ENCODE peak calls at places on chromosomes 1 and 21, in eight cellular contexts. R is fibroblast of villous mesenchyme; Y is cardiac fibroblast; V is endothelial cell of umbilical vein; B is cardiac muscle cell; G is GM12878; K is CD8-positive, alpha-beta T cell; T is GM13976. F is an unnamed sample.

GRCh38 chr21:36403713-36404112 is 18.5 kb downstream of the CHAF1B start:
- DNase-seq in G (no peak), K (no peak), R (no peak), Y (no peak), V (no peak), T (no peak), B (no peak), F (no peak)

GRCh38 chr1:229230893-229231753 is 39.8 kb upstream of the RAB4A start:
- DNase-seq in G (no peak), B (peak; percentile 22), R (no peak), V (no peak), K (no peak), Y (peak; percentile 23), T (no peak), F (no peak)

GRCh38 chr1:184716158-184716557 is 38.5 kb downstream of the EDEM3 start:
- DNase-seq in G (no peak), R (peak; percentile 23), V (no peak), T (no peak), K (no peak), B (no peak), Y (no peak), F (no peak)

GRCh38 chr1:218494449-218494852 is 149.3 kb downstream of the TGFB2 start:
- DNase-seq in K (no peak), G (no peak), B (no peak), T (no peak), R (no peak), V (no peak), Y (no peak), F (no peak)

GRCh38 chr1:155218854-155219591 is 10.5 kb downstream of the MTX1 start:
- DNase-seq in R (peak; percentile 69), B (peak; percentile 79), T (no peak), G (no peak), V (peak; percentile 59), Y (peak; percentile 81), K (no peak), F (no peak)

GRCh38 chr1:170071378-170071777 is 3.1 kb downstream of the KIFAP3 start:
- DNase-seq in V (no peak), G (peak; percentile 72), R (no peak), Y (no peak), T (no peak), K (no peak), B (no peak), F (no peak)

GRCh38 chr1:233867028-233867427 is 37.4 kb upstream of the SLC35F3 start:
- DNase-seq in K (no peak), R (no peak), G (no peak), Y (no peak), T (no peak), V (no peak), B (no peak), F (no peak)

GRCh38 chr1:17789926-17790325 is 34.8 kb downstream of the ACTL8 start:
- DNase-seq in T (no peak), Y (no peak), V (no peak), B (no peak), K (no peak), R (no peak), G (no peak), F (no peak)

GRCh38 chr1:189669846-189670245 is 807.8 kb downstream of the BRINP3 start:
- DNase-seq in B (peak; percentile 32), V (no peak), Y (peak; percentile 2), T (no peak), K (no peak), R (no peak), G (no peak), F (no peak)

GRCh38 chr21:35840197-35840799 is 220.0 kb downstream of the SETD4 start:
- DNase-seq in T (peak; percentile 36), R (peak; percentile 90), V (peak; percentile 78), G (no peak), Y (peak; percentile 94), K (peak; percentile 5), B (peak; percentile 93), F (peak; percentile 35)

GRCh38 chr21:45175326-45176085 is 101.1 kb downstream of the ADARB1 start:
- DNase-seq in K (no peak), T (no peak), B (no peak), R (no peak), Y (no peak), G (no peak), V (no peak), F (no peak)

GRCh38 chr1:35560256-35561225 is 2.9 kb downstream of the NCDN start:
- DNase-seq in T (no peak), Y (no peak), V (no peak), B (no peak), K (no peak), R (no peak), G (no peak), F (no peak)

GRCh38 chr1:222728746-222729145 is 8.3 kb upstream of the FAM177B start:
- DNase-seq in T (no peak), Y (no peak), G (no peak), V (no peak), R (no peak), B (no peak), K (no peak), F (no peak)

GRCh38 chr1:164504699-164505098 is 54.3 kb upstream of the PBX1 start:
- DNase-seq in K (no peak), V (no peak), B (peak; percentile 63), G (no peak), T (no peak), Y (peak; percentile 58), R (peak; percentile 29), F (no peak)

GRCh38 chr1:185376288-185376687 is 59.2 kb upstream of the IVNS1ABP start:
- DNase-seq in T (no peak), K (no peak), B (no peak), V (no peak), Y (no peak), G (no peak), R (no peak), F (no peak)

GRCh38 chr1:59368007-59368670 is 71.2 kb downstream of the FGGY start:
- DNase-seq in Y (no peak), T (no peak), G (no peak), K (no peak), B (no peak), V (no peak), R (peak; percentile 84), F (no peak)

GRCh38 chr1:113279776-113280391 is 110.4 kb upstream of the MAGI3 start:
- DNase-seq in B (no peak), G (no peak), V (no peak), Y (no peak), R (no peak), K (no peak), T (no peak), F (no peak)

GRCh38 chr1:113281550-113281949 is 108.8 kb upstream of the MAGI3 start:
- DNase-seq in K (no peak), R (no peak), T (no peak), Y (no peak), V (no peak), B (no peak), G (no peak), F (no peak)

GRCh38 chr1:113276507-113276906 is 113.8 kb upstream of the MAGI3 start:
- DNase-seq in G (no peak), T (no peak), K (no peak), B (no peak), R (no peak), Y (no peak), V (no peak), F (no peak)

GRCh38 chr1:113278371-113278770 is 111.9 kb upstream of the MAGI3 start:
- DNase-seq in T (no peak), K (no peak), R (no peak), V (no peak), G (no peak), B (no peak), Y (no peak), F (no peak)

DNA sequence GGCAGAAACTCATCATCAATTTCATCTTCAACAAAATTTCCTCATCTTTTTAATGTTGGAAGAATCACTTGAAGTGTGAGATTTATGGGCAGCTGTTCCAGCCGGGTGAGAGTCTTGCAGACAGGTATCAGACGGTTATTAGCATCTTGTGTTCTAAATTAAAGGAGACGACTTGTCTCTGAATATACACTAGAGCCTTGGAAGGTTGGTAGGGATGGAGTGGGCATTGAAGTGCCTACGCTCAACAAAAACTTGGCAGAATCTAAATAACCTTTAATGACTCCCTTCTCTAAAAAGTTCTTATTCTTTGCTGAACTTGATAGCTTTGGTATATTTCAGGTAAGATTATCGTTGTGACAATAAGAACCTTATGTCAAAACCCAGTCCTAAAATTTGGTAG is 111.5 kb upstream of the MAGI3 start:
- DNase-seq in R (no peak), B (no peak), G (no peak), Y (no peak), K (no peak), V (no peak), T (no peak), F (no peak)
- TF ChIP-seq CTCF in R (no peak), B (no peak), G (no peak), Y (no peak), K (no peak), V (no peak), T (no peak), F (no peak)

DNA sequence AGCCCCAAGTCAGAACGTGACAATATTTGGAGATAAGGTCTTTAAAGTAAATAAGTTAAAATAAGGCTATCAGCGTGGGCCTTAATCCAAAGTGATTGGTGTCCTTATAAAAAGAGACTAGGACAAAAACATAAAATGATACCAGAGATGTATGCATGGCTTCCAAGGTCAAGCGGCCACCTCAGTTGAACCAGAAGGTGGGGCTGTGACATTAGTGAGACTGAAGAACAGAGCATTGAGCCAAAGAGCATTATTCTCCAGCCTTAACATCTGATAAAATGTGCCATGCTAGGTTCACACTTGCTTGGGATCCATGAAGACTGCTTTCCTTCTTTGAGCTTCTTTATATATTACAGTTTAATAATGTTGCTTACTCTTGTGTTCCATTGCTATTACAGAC is 554.6 kb downstream of the PLA2G4A start:
- DNase-seq in T (no peak), Y (no peak), G (no peak), R (no peak), K (no peak), V (no peak), B (peak; percentile 5), F (peak; percentile 31)
- TF ChIP-seq CTCF in T (no peak), Y (no peak), G (peak; percentile 23), R (peak; percentile 8), K (no peak), V (peak; percentile 3), B (peak; percentile 18), F (no peak)

DNA sequence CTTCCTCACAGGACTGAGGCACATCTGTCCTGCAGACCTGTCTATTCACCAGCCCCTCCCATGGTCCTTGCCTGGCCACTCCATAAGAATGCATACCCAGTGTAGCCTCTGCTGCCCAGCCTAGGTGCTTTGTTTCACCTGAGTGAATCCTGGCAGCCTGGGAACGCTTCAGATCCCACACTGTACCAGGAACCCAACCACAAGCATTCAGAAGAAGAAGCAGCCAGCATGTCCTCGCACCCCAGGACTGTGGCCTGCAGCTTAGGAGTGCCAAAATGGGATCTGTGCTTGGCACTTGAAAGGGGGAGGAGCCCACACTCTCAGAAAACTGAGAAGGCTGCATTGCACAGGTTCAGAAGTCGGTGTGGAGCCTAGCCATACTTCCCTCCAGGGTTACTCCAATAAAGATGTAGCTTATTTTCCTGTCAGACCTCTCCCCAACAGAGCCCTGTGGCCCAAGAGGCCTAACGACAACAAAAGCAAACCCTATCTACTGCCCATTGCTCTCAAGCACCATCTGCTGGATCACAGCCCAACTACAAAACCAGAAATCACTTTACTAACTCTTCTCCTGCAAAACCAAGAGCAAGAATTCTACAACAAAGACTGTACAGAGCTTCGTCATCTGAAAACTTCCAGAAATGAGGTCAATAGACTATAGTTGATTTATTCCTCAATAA is 923.1 kb upstream of the NEGR1 start:
- DNase-seq in T (no peak), G (no peak), B (no peak), Y (no peak), V (no peak), K (no peak), R (no peak), F (no peak)
- TF ChIP-seq CTCF in T (peak; percentile 22), G (peak; percentile 22), B (no peak), Y (no peak), V (no peak), K (no peak), R (no peak), F (no peak)

GRCh38 chr1:100277866-100278265 is 11.8 kb downstream of the RTCA start:
- DNase-seq in G (no peak), T (no peak), V (peak; percentile 6), K (no peak), R (no peak), Y (peak; percentile 10), B (no peak), F (no peak)
- TF ChIP-seq CTCF in G (peak; percentile 25), T (no peak), V (no peak), K (no peak), R (no peak), Y (no peak), B (no peak), F (no peak)